ENCODE peak calls at places on chromosomes 5 and 9, in six cellular contexts. One of them, this sample, is unnamed.

GRCh38 chr5:5140051-5141010 is at the start of gene ADAMTS16:
- DNase-seq in activated CD4-positive, alpha-beta memory T cell treated with anti-CD3 and anti-CD28 coated beads for 36 hours: no peak
- DNase-seq in A549: no peak
- DNase-seq in substantia nigra: no peak
- DNase-seq in AG08395: no peak
- DNase-seq in activated CD8-positive, alpha-beta memory T cell treated with anti-CD3 and anti-CD28 coated beads, Interleukin-2, amount 50 U/mL, for 4 hours: no peak
- DNase-seq in this sample: no peak

GRCh38 chr5:171418982-171419662 is at the start of gene FGF18:
- DNase-seq in activated CD4-positive, alpha-beta memory T cell treated with anti-CD3 and anti-CD28 coated beads for 36 hours: peak; percentile 44
- DNase-seq in A549: peak; percentile 79
- DNase-seq in activated CD8-positive, alpha-beta memory T cell treated with anti-CD3 and anti-CD28 coated beads, Interleukin-2, amount 50 U/mL, for 4 hours: no peak
- DNase-seq in substantia nigra: no peak
- DNase-seq in AG08395: peak; percentile 22
- DNase-seq in this sample: no peak

GRCh38 chr9:89667730-89668129 is 62.9 kb downstream of the GADD45G start:
- DNase-seq in A549: no peak
- DNase-seq in activated CD4-positive, alpha-beta memory T cell treated with anti-CD3 and anti-CD28 coated beads for 36 hours: no peak
- DNase-seq in activated CD8-positive, alpha-beta memory T cell treated with anti-CD3 and anti-CD28 coated beads, Interleukin-2, amount 50 U/mL, for 4 hours: no peak
- DNase-seq in AG08395: no peak
- DNase-seq in substantia nigra: no peak
- DNase-seq in this sample: no peak

GRCh38 chr5:132069561-132069960 is 4.0 kb upstream of the CSF2 start:
- DNase-seq in AG08395: no peak
- DNase-seq in activated CD4-positive, alpha-beta memory T cell treated with anti-CD3 and anti-CD28 coated beads for 36 hours: no peak
- DNase-seq in substantia nigra: no peak
- DNase-seq in A549: no peak
- DNase-seq in activated CD8-positive, alpha-beta memory T cell treated with anti-CD3 and anti-CD28 coated beads, Interleukin-2, amount 50 U/mL, for 4 hours: no peak
- DNase-seq in this sample: peak; percentile 17

GRCh38 chr5:24141046-24141445 is 503.7 kb downstream of the CDH10 start:
- DNase-seq in activated CD8-positive, alpha-beta memory T cell treated with anti-CD3 and anti-CD28 coated beads, Interleukin-2, amount 50 U/mL, for 4 hours: no peak
- DNase-seq in A549: no peak
- DNase-seq in substantia nigra: no peak
- DNase-seq in activated CD4-positive, alpha-beta memory T cell treated with anti-CD3 and anti-CD28 coated beads for 36 hours: no peak
- DNase-seq in AG08395: no peak
- DNase-seq in this sample: peak; percentile 51

GRCh38 chr5:59036274-59036961 is 453.5 kb downstream of the RAB3C start:
- DNase-seq in activated CD8-positive, alpha-beta memory T cell treated with anti-CD3 and anti-CD28 coated beads, Interleukin-2, amount 50 U/mL, for 4 hours: peak; percentile 50
- DNase-seq in substantia nigra: no peak
- DNase-seq in AG08395: peak; percentile 62
- DNase-seq in activated CD4-positive, alpha-beta memory T cell treated with anti-CD3 and anti-CD28 coated beads for 36 hours: peak; percentile 77
- DNase-seq in A549: peak; percentile 95
- DNase-seq in this sample: no peak

GRCh38 chr5:122376305-122376704 is 64.3 kb downstream of the SNCAIP start:
- DNase-seq in A549: no peak
- DNase-seq in AG08395: no peak
- DNase-seq in activated CD4-positive, alpha-beta memory T cell treated with anti-CD3 and anti-CD28 coated beads for 36 hours: no peak
- DNase-seq in substantia nigra: no peak
- DNase-seq in activated CD8-positive, alpha-beta memory T cell treated with anti-CD3 and anti-CD28 coated beads, Interleukin-2, amount 50 U/mL, for 4 hours: no peak
- DNase-seq in this sample: no peak

GRCh38 chr9:114202849-114203248 is 47.5 kb downstream of the COL27A1 start:
- DNase-seq in substantia nigra: no peak
- DNase-seq in AG08395: no peak
- DNase-seq in activated CD4-positive, alpha-beta memory T cell treated with anti-CD3 and anti-CD28 coated beads for 36 hours: no peak
- DNase-seq in A549: no peak
- DNase-seq in activated CD8-positive, alpha-beta memory T cell treated with anti-CD3 and anti-CD28 coated beads, Interleukin-2, amount 50 U/mL, for 4 hours: no peak
- DNase-seq in this sample: no peak

GRCh38 chr9:13707635-13708410 is 428.3 kb upstream of the MPDZ start:
- DNase-seq in activated CD4-positive, alpha-beta memory T cell treated with anti-CD3 and anti-CD28 coated beads for 36 hours: no peak
- DNase-seq in AG08395: no peak
- DNase-seq in substantia nigra: no peak
- DNase-seq in activated CD8-positive, alpha-beta memory T cell treated with anti-CD3 and anti-CD28 coated beads, Interleukin-2, amount 50 U/mL, for 4 hours: no peak
- DNase-seq in A549: peak; percentile 16
- DNase-seq in this sample: no peak

GRCh38 chr9:97564291-97565175 is 63.1 kb downstream of the TMOD1 start:
- DNase-seq in A549: peak; percentile 19
- DNase-seq in activated CD8-positive, alpha-beta memory T cell treated with anti-CD3 and anti-CD28 coated beads, Interleukin-2, amount 50 U/mL, for 4 hours: no peak
- DNase-seq in activated CD4-positive, alpha-beta memory T cell treated with anti-CD3 and anti-CD28 coated beads for 36 hours: no peak
- DNase-seq in AG08395: peak; percentile 54
- DNase-seq in substantia nigra: no peak
- DNase-seq in this sample: peak; percentile 37

GRCh38 chr9:2681981-2682380 is 35.3 kb upstream of the KCNV2 start:
- DNase-seq in substantia nigra: no peak
- DNase-seq in AG08395: no peak
- DNase-seq in activated CD4-positive, alpha-beta memory T cell treated with anti-CD3 and anti-CD28 coated beads for 36 hours: no peak
- DNase-seq in A549: no peak
- DNase-seq in activated CD8-positive, alpha-beta memory T cell treated with anti-CD3 and anti-CD28 coated beads, Interleukin-2, amount 50 U/mL, for 4 hours: no peak
- DNase-seq in this sample: no peak

GRCh38 chr5:180209137-180209581 is at the start of gene RASGEF1C:
- DNase-seq in A549: peak; percentile 70
- DNase-seq in substantia nigra: peak; percentile 49
- DNase-seq in activated CD8-positive, alpha-beta memory T cell treated with anti-CD3 and anti-CD28 coated beads, Interleukin-2, amount 50 U/mL, for 4 hours: peak; percentile 63
- DNase-seq in AG08395: peak; percentile 76
- DNase-seq in activated CD4-positive, alpha-beta memory T cell treated with anti-CD3 and anti-CD28 coated beads for 36 hours: peak; percentile 68
- DNase-seq in this sample: no peak

GRCh38 chr5:82931110-82931509 is 146.1 kb downstream of the TMEM167A start:
- DNase-seq in activated CD4-positive, alpha-beta memory T cell treated with anti-CD3 and anti-CD28 coated beads for 36 hours: no peak
- DNase-seq in activated CD8-positive, alpha-beta memory T cell treated with anti-CD3 and anti-CD28 coated beads, Interleukin-2, amount 50 U/mL, for 4 hours: no peak
- DNase-seq in AG08395: no peak
- DNase-seq in A549: peak; percentile 16
- DNase-seq in substantia nigra: no peak
- DNase-seq in this sample: no peak

GRCh38 chr5:15785636-15786035 is 285.7 kb downstream of the FBXL7 start:
- DNase-seq in substantia nigra: no peak
- DNase-seq in AG08395: no peak
- DNase-seq in A549: no peak
- DNase-seq in activated CD8-positive, alpha-beta memory T cell treated with anti-CD3 and anti-CD28 coated beads, Interleukin-2, amount 50 U/mL, for 4 hours: no peak
- DNase-seq in activated CD4-positive, alpha-beta memory T cell treated with anti-CD3 and anti-CD28 coated beads for 36 hours: no peak
- DNase-seq in this sample: peak; percentile 81

GRCh38 chr5:74289238-74289637 is 351.3 kb downstream of the ENC1 start:
- DNase-seq in activated CD8-positive, alpha-beta memory T cell treated with anti-CD3 and anti-CD28 coated beads, Interleukin-2, amount 50 U/mL, for 4 hours: no peak
- DNase-seq in A549: no peak
- DNase-seq in substantia nigra: no peak
- DNase-seq in AG08395: no peak
- DNase-seq in activated CD4-positive, alpha-beta memory T cell treated with anti-CD3 and anti-CD28 coated beads for 36 hours: no peak
- DNase-seq in this sample: no peak

This sample was measured in pons.